ENCODE peak calls at places on chromosome 22, in four cellular contexts. One of them, this sample, is unnamed.
A peak's percentile ranks its signal among the peaks of the same experiment; 100 is the strongest.

GRCh38 chr22:50445071-50445879 is 29.6 kb downstream of the SBF1 start:
- DNase-seq in heart left ventricle: no peak
- DNase-seq in T-helper 2 cell: no peak
- DNase-seq in stimulated activated CD4-positive, alpha-beta T cell treated with anti-CD3 and anti-CD28 coated beads, Interleukin-4, amount 100 ng/mL, for 48 hours: no peak
- DNase-seq in this sample: no peak

GRCh38 chr22:49587421-49587820 is 240.3 kb downstream of the BRD1 start:
- DNase-seq in heart left ventricle: peak; percentile 14
- DNase-seq in T-helper 2 cell: no peak
- DNase-seq in stimulated activated CD4-positive, alpha-beta T cell treated with anti-CD3 and anti-CD28 coated beads, Interleukin-4, amount 100 ng/mL, for 48 hours: no peak
- DNase-seq in this sample: no peak

GRCh38 chr22:37141971-37142647 is 7.6 kb downstream of the IL2RB start:
- DNase-seq in heart left ventricle: no peak
- DNase-seq in T-helper 2 cell: no peak
- DNase-seq in stimulated activated CD4-positive, alpha-beta T cell treated with anti-CD3 and anti-CD28 coated beads, Interleukin-4, amount 100 ng/mL, for 48 hours: no peak
- DNase-seq in this sample: no peak

GRCh38 chr22:29816539-29816938 is 21.5 kb downstream of the ASCC2 start:
- DNase-seq in heart left ventricle: no peak
- DNase-seq in T-helper 2 cell: no peak
- DNase-seq in stimulated activated CD4-positive, alpha-beta T cell treated with anti-CD3 and anti-CD28 coated beads, Interleukin-4, amount 100 ng/mL, for 48 hours: no peak
- DNase-seq in this sample: no peak

GRCh38 chr22:42951093-42951710 is 63.7 kb downstream of the PACSIN2 start:
- DNase-seq in heart left ventricle: no peak
- DNase-seq in T-helper 2 cell: no peak
- DNase-seq in stimulated activated CD4-positive, alpha-beta T cell treated with anti-CD3 and anti-CD28 coated beads, Interleukin-4, amount 100 ng/mL, for 48 hours: no peak
- DNase-seq in this sample: no peak

GRCh38 chr22:33746501-33746928 is 173.8 kb downstream of the LARGE1 start:
- DNase-seq in heart left ventricle: no peak
- DNase-seq in T-helper 2 cell: no peak
- DNase-seq in stimulated activated CD4-positive, alpha-beta T cell treated with anti-CD3 and anti-CD28 coated beads, Interleukin-4, amount 100 ng/mL, for 48 hours: no peak
- DNase-seq in this sample: no peak

GRCh38 chr22:35839811-35840739 is 122.4 kb downstream of the APOL5 start:
- DNase-seq in heart left ventricle: peak; percentile 83
- DNase-seq in T-helper 2 cell: no peak
- DNase-seq in stimulated activated CD4-positive, alpha-beta T cell treated with anti-CD3 and anti-CD28 coated beads, Interleukin-4, amount 100 ng/mL, for 48 hours: no peak
- DNase-seq in this sample: peak; percentile 95

GRCh38 chr22:27873476-27873875 is 45.6 kb downstream of the PITPNB start:
- DNase-seq in heart left ventricle: peak; percentile 60
- DNase-seq in T-helper 2 cell: no peak
- DNase-seq in stimulated activated CD4-positive, alpha-beta T cell treated with anti-CD3 and anti-CD28 coated beads, Interleukin-4, amount 100 ng/mL, for 48 hours: no peak
- DNase-seq in this sample: no peak

GRCh38 chr22:42816339-42816738 is 40.7 kb downstream of the ARFGAP3 start:
- DNase-seq in heart left ventricle: no peak
- DNase-seq in T-helper 2 cell: no peak
- DNase-seq in stimulated activated CD4-positive, alpha-beta T cell treated with anti-CD3 and anti-CD28 coated beads, Interleukin-4, amount 100 ng/mL, for 48 hours: no peak
- DNase-seq in this sample: no peak

GRCh38 chr22:17243524-17243923 is 24.3 kb upstream of the ADA2 start:
- DNase-seq in heart left ventricle: no peak
- DNase-seq in T-helper 2 cell: no peak
- DNase-seq in stimulated activated CD4-positive, alpha-beta T cell treated with anti-CD3 and anti-CD28 coated beads, Interleukin-4, amount 100 ng/mL, for 48 hours: no peak
- DNase-seq in this sample: no peak

GRCh38 chr22:46929046-46929688 is 166.7 kb downstream of the TBC1D22A start:
- DNase-seq in heart left ventricle: no peak
- DNase-seq in T-helper 2 cell: no peak
- DNase-seq in stimulated activated CD4-positive, alpha-beta T cell treated with anti-CD3 and anti-CD28 coated beads, Interleukin-4, amount 100 ng/mL, for 48 hours: no peak
- DNase-seq in this sample: no peak

GRCh38 chr22:42313804-42314581 is 43.5 kb upstream of the TCF20 start:
- DNase-seq in heart left ventricle: no peak
- DNase-seq in T-helper 2 cell: no peak
- DNase-seq in stimulated activated CD4-positive, alpha-beta T cell treated with anti-CD3 and anti-CD28 coated beads, Interleukin-4, amount 100 ng/mL, for 48 hours: no peak
- DNase-seq in this sample: no peak

GRCh38 chr22:37476389-37477329 is 9.5 kb downstream of the MFNG start:
- DNase-seq in heart left ventricle: no peak
- DNase-seq in T-helper 2 cell: no peak
- DNase-seq in stimulated activated CD4-positive, alpha-beta T cell treated with anti-CD3 and anti-CD28 coated beads, Interleukin-4, amount 100 ng/mL, for 48 hours: no peak
- DNase-seq in this sample: no peak

GRCh38 chr22:27718186-27719032 is 83.1 kb downstream of the MN1 start:
- DNase-seq in heart left ventricle: peak; percentile 79
- DNase-seq in T-helper 2 cell: no peak
- DNase-seq in stimulated activated CD4-positive, alpha-beta T cell treated with anti-CD3 and anti-CD28 coated beads, Interleukin-4, amount 100 ng/mL, for 48 hours: no peak
- DNase-seq in this sample: no peak

GRCh38 chr22:45319319-45319675 is 9.6 kb downstream of the FAM118A start:
- DNase-seq in heart left ventricle: no peak
- DNase-seq in T-helper 2 cell: no peak
- DNase-seq in stimulated activated CD4-positive, alpha-beta T cell treated with anti-CD3 and anti-CD28 coated beads, Interleukin-4, amount 100 ng/mL, for 48 hours: no peak
- DNase-seq in this sample: no peak

GRCh38 chr22:36929621-36930020 is 16.2 kb downstream of the CSF2RB start:
- DNase-seq in heart left ventricle: no peak
- DNase-seq in T-helper 2 cell: no peak
- DNase-seq in stimulated activated CD4-positive, alpha-beta T cell treated with anti-CD3 and anti-CD28 coated beads, Interleukin-4, amount 100 ng/mL, for 48 hours: no peak
- DNase-seq in this sample: no peak

GRCh38 chr22:47162865-47163264 is 400.4 kb downstream of the TBC1D22A start:
- DNase-seq in heart left ventricle: peak; percentile 11
- DNase-seq in T-helper 2 cell: no peak
- DNase-seq in stimulated activated CD4-positive, alpha-beta T cell treated with anti-CD3 and anti-CD28 coated beads, Interleukin-4, amount 100 ng/mL, for 48 hours: no peak
- DNase-seq in this sample: no peak